ENCODE peak calls at places on chromosomes 5 and 9, in nine cellular contexts. One of them, this sample, is unnamed.

GRCh38 chr5:59656351-59657254 is 236.9 kb downstream of the PDE4D start:
- DNase-seq in tibial artery: no peak
- DNase-seq in HFFc6: no peak
- DNase-seq in mucosa of descending colon: no peak
- DNase-seq in neural crest cell: no peak
- DNase-seq in cardiac muscle cell: peak; percentile 46
- DNase-seq in BJ: no peak
- DNase-seq in OCI-LY7: no peak
- DNase-seq in foreskin fibroblast: no peak
- DNase-seq in this sample: no peak

GRCh38 chr5:150137168-150137957 is 18.3 kb downstream of the PDGFRB start:
- DNase-seq in tibial artery: no peak
- DNase-seq in HFFc6: no peak
- DNase-seq in mucosa of descending colon: no peak
- DNase-seq in neural crest cell: no peak
- DNase-seq in cardiac muscle cell: peak; percentile 79
- DNase-seq in BJ: no peak
- DNase-seq in OCI-LY7: no peak
- DNase-seq in foreskin fibroblast: peak; percentile 44
- DNase-seq in this sample: no peak

GRCh38 chr9:113566712-113567071 is 103.2 kb downstream of the RGS3 start:
- DNase-seq in tibial artery: peak; percentile 50
- DNase-seq in HFFc6: no peak
- DNase-seq in mucosa of descending colon: peak; percentile 36
- DNase-seq in neural crest cell: no peak
- DNase-seq in cardiac muscle cell: no peak
- DNase-seq in BJ: no peak
- DNase-seq in OCI-LY7: no peak
- DNase-seq in foreskin fibroblast: no peak
- DNase-seq in this sample: no peak

GRCh38 chr5:53991942-53992341 is 318.4 kb downstream of the ARL15 start:
- DNase-seq in tibial artery: no peak
- DNase-seq in HFFc6: peak; percentile 23
- DNase-seq in mucosa of descending colon: no peak
- DNase-seq in neural crest cell: no peak
- DNase-seq in cardiac muscle cell: peak; percentile 58
- DNase-seq in BJ: no peak
- DNase-seq in OCI-LY7: no peak
- DNase-seq in foreskin fibroblast: no peak
- DNase-seq in this sample: no peak

GRCh38 chr9:134295101-134295745 is 31.0 kb upstream of the RXRA start:
- DNase-seq in tibial artery: no peak
- DNase-seq in HFFc6: no peak
- DNase-seq in mucosa of descending colon: peak; percentile 18
- DNase-seq in neural crest cell: no peak
- DNase-seq in cardiac muscle cell: no peak
- DNase-seq in BJ: no peak
- DNase-seq in OCI-LY7: no peak
- DNase-seq in foreskin fibroblast: no peak
- DNase-seq in this sample: no peak

GRCh38 chr5:676699-677076 is 16.5 kb downstream of the TPPP start:
- DNase-seq in tibial artery: peak; percentile 9
- DNase-seq in HFFc6: no peak
- DNase-seq in mucosa of descending colon: no peak
- DNase-seq in neural crest cell: no peak
- DNase-seq in cardiac muscle cell: no peak
- DNase-seq in BJ: no peak
- DNase-seq in OCI-LY7: no peak
- DNase-seq in foreskin fibroblast: no peak
- DNase-seq in this sample: no peak

GRCh38 chr9:131405429-131405828 is 11.5 kb downstream of the PRRC2B start:
- DNase-seq in tibial artery: no peak
- DNase-seq in HFFc6: no peak
- DNase-seq in mucosa of descending colon: no peak
- DNase-seq in neural crest cell: no peak
- DNase-seq in cardiac muscle cell: peak; percentile 91
- DNase-seq in BJ: no peak
- DNase-seq in OCI-LY7: no peak
- DNase-seq in foreskin fibroblast: peak; percentile 60
- DNase-seq in this sample: no peak

GRCh38 chr9:68844623-68845612 is 139.9 kb downstream of the PIP5K1B start:
- DNase-seq in tibial artery: peak; percentile 36
- DNase-seq in HFFc6: no peak
- DNase-seq in mucosa of descending colon: peak; percentile 40
- DNase-seq in neural crest cell: peak; percentile 51
- DNase-seq in cardiac muscle cell: peak; percentile 55
- DNase-seq in BJ: no peak
- DNase-seq in OCI-LY7: peak; percentile 67
- DNase-seq in foreskin fibroblast: peak; percentile 13
- DNase-seq in this sample: peak; percentile 48

GRCh38 chr9:121870271-121870670 is 218.8 kb downstream of the DAB2IP start:
- DNase-seq in tibial artery: no peak
- DNase-seq in HFFc6: no peak
- DNase-seq in mucosa of descending colon: no peak
- DNase-seq in neural crest cell: no peak
- DNase-seq in cardiac muscle cell: no peak
- DNase-seq in BJ: no peak
- DNase-seq in OCI-LY7: no peak
- DNase-seq in foreskin fibroblast: no peak
- DNase-seq in this sample: no peak

GRCh38 chr9:631596-631995 is 209.9 kb upstream of the DMRT1 start:
- DNase-seq in tibial artery: no peak
- DNase-seq in HFFc6: peak; percentile 27
- DNase-seq in mucosa of descending colon: no peak
- DNase-seq in neural crest cell: no peak
- DNase-seq in cardiac muscle cell: no peak
- DNase-seq in BJ: no peak
- DNase-seq in OCI-LY7: no peak
- DNase-seq in foreskin fibroblast: no peak
- DNase-seq in this sample: no peak

GRCh38 chr5:5141625-5142527 is 1.7 kb downstream of the ADAMTS16 start:
- DNase-seq in tibial artery: peak; percentile 40
- DNase-seq in HFFc6: peak; percentile 35
- DNase-seq in mucosa of descending colon: no peak
- DNase-seq in neural crest cell: peak; percentile 70
- DNase-seq in cardiac muscle cell: peak; percentile 71
- DNase-seq in BJ: no peak
- DNase-seq in OCI-LY7: peak; percentile 68
- DNase-seq in foreskin fibroblast: peak; percentile 78
- DNase-seq in this sample: peak; percentile 73

GRCh38 chr9:110156902-110157301 is 51.1 kb downstream of the C9orf152 start:
- DNase-seq in tibial artery: no peak
- DNase-seq in HFFc6: peak; percentile 76
- DNase-seq in mucosa of descending colon: no peak
- DNase-seq in neural crest cell: no peak
- DNase-seq in cardiac muscle cell: peak; percentile 79
- DNase-seq in BJ: peak; percentile 59
- DNase-seq in OCI-LY7: peak; percentile 70
- DNase-seq in foreskin fibroblast: peak; percentile 89
- DNase-seq in this sample: peak; percentile 51

GRCh38 chr5:7904170-7904569 is 35.2 kb downstream of the MTRR start:
- DNase-seq in tibial artery: no peak
- DNase-seq in HFFc6: peak; percentile 79
- DNase-seq in mucosa of descending colon: no peak
- DNase-seq in neural crest cell: no peak
- DNase-seq in cardiac muscle cell: peak; percentile 62
- DNase-seq in BJ: no peak
- DNase-seq in OCI-LY7: no peak
- DNase-seq in foreskin fibroblast: peak; percentile 67
- DNase-seq in this sample: no peak

DNA sequence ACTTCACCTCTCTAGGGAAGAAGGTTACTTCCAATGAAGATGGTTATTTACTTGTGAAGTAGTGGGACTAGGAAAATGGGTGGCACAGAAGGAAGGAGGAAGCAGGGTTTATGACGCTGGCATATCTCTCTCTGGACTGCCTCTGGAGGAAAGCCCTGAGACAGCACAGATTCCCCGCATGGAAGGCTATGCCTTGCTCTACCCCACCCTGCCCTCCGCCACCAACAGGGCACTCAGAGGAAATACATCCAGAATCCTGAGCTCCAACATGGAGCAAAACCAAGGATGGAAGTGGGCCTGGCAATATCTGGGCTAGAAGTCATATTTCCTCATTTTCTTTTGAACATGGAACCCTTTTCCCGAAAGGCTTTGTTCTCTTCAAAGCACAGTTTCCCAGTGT is 346.9 kb downstream of the ZSWIM6 start:
- DNase-seq in tibial artery: no peak
- DNase-seq in HFFc6: no peak
- DNase-seq in mucosa of descending colon: peak; percentile 52
- DNase-seq in neural crest cell: no peak
- DNase-seq in cardiac muscle cell: no peak
- DNase-seq in BJ: no peak
- DNase-seq in OCI-LY7: no peak
- DNase-seq in foreskin fibroblast: no peak
- DNase-seq in this sample: no peak
- TF ChIP-seq CTCF in tibial artery: no peak
- TF ChIP-seq CTCF in HFFc6: no peak
- TF ChIP-seq CTCF in mucosa of descending colon: peak; percentile 25
- TF ChIP-seq CTCF in neural crest cell: no peak
- TF ChIP-seq CTCF in cardiac muscle cell: no peak
- TF ChIP-seq CTCF in BJ: no peak
- TF ChIP-seq CTCF in OCI-LY7: no peak
- TF ChIP-seq CTCF in foreskin fibroblast: no peak
- TF ChIP-seq CTCF in this sample: no peak

GRCh38 chr9:5265939-5266338 is 34.7 kb downstream of the INSL4 start:
- DNase-seq in tibial artery: no peak
- DNase-seq in HFFc6: no peak
- DNase-seq in mucosa of descending colon: no peak
- DNase-seq in neural crest cell: no peak
- DNase-seq in cardiac muscle cell: no peak
- DNase-seq in BJ: no peak
- DNase-seq in OCI-LY7: peak; percentile 12
- DNase-seq in foreskin fibroblast: no peak
- DNase-seq in this sample: no peak
- TF ChIP-seq CTCF in tibial artery: no peak
- TF ChIP-seq CTCF in HFFc6: no peak
- TF ChIP-seq CTCF in mucosa of descending colon: no peak
- TF ChIP-seq CTCF in neural crest cell: no peak
- TF ChIP-seq CTCF in cardiac muscle cell: no peak
- TF ChIP-seq CTCF in BJ: no peak
- TF ChIP-seq CTCF in OCI-LY7: peak; percentile 63
- TF ChIP-seq CTCF in foreskin fibroblast: no peak
- TF ChIP-seq CTCF in this sample: peak; percentile 14

GRCh38 chr5:32454821-32455220 is 10.3 kb upstream of the ZFR start:
- DNase-seq in tibial artery: no peak
- DNase-seq in HFFc6: no peak
- DNase-seq in mucosa of descending colon: no peak
- DNase-seq in neural crest cell: no peak
- DNase-seq in cardiac muscle cell: no peak
- DNase-seq in BJ: no peak
- DNase-seq in OCI-LY7: no peak
- DNase-seq in foreskin fibroblast: no peak
- DNase-seq in this sample: no peak

GRCh38 chr5:32453916-32454315 is 9.4 kb upstream of the ZFR start:
- DNase-seq in tibial artery: no peak
- DNase-seq in HFFc6: no peak
- DNase-seq in mucosa of descending colon: no peak
- DNase-seq in neural crest cell: no peak
- DNase-seq in cardiac muscle cell: no peak
- DNase-seq in BJ: no peak
- DNase-seq in OCI-LY7: no peak
- DNase-seq in foreskin fibroblast: no peak
- DNase-seq in this sample: no peak

GRCh38 chr5:32449216-32449721 is 4.7 kb upstream of the ZFR start:
- DNase-seq in tibial artery: no peak
- DNase-seq in HFFc6: no peak
- DNase-seq in mucosa of descending colon: no peak
- DNase-seq in neural crest cell: no peak
- DNase-seq in cardiac muscle cell: no peak
- DNase-seq in BJ: no peak
- DNase-seq in OCI-LY7: no peak
- DNase-seq in foreskin fibroblast: peak; percentile 22
- DNase-seq in this sample: no peak

GRCh38 chr5:32446660-32447059 is 2.1 kb upstream of the ZFR start:
- DNase-seq in tibial artery: no peak
- DNase-seq in HFFc6: no peak
- DNase-seq in mucosa of descending colon: peak; percentile 60
- DNase-seq in neural crest cell: no peak
- DNase-seq in cardiac muscle cell: no peak
- DNase-seq in BJ: no peak
- DNase-seq in OCI-LY7: peak; percentile 12
- DNase-seq in foreskin fibroblast: no peak
- DNase-seq in this sample: peak; percentile 59

DNA sequence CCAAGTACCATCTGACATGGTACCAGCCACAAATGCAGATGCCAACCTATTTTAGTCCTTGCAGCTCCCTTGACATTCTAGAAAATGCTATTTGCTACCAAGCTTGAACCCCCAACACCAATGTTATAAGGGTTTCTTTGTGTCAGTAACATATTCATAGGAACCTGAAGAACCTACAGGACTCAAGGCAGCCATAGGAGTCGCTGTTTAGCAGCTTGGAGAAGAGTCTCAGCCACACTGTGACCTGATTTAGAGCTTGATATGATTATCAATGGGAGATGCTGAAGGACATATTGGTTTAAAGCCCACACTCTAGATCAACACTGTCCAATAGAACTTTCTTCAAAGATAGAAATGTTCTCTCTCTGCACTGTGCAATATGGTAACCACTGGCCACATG is 6.4 kb upstream of the ZFR start:
- DNase-seq in tibial artery: no peak
- DNase-seq in HFFc6: no peak
- DNase-seq in mucosa of descending colon: no peak
- DNase-seq in neural crest cell: no peak
- DNase-seq in cardiac muscle cell: no peak
- DNase-seq in BJ: no peak
- DNase-seq in OCI-LY7: no peak
- DNase-seq in foreskin fibroblast: no peak
- DNase-seq in this sample: no peak
- TF ChIP-seq CTCF in tibial artery: no peak
- TF ChIP-seq CTCF in HFFc6: peak; percentile 41
- TF ChIP-seq CTCF in mucosa of descending colon: no peak
- TF ChIP-seq CTCF in neural crest cell: peak; percentile 44
- TF ChIP-seq CTCF in cardiac muscle cell: peak; percentile 16
- TF ChIP-seq CTCF in BJ: peak; percentile 5
- TF ChIP-seq CTCF in OCI-LY7: peak; percentile 54
- TF ChIP-seq CTCF in foreskin fibroblast: peak; percentile 12
- TF ChIP-seq CTCF in this sample: no peak

DNA sequence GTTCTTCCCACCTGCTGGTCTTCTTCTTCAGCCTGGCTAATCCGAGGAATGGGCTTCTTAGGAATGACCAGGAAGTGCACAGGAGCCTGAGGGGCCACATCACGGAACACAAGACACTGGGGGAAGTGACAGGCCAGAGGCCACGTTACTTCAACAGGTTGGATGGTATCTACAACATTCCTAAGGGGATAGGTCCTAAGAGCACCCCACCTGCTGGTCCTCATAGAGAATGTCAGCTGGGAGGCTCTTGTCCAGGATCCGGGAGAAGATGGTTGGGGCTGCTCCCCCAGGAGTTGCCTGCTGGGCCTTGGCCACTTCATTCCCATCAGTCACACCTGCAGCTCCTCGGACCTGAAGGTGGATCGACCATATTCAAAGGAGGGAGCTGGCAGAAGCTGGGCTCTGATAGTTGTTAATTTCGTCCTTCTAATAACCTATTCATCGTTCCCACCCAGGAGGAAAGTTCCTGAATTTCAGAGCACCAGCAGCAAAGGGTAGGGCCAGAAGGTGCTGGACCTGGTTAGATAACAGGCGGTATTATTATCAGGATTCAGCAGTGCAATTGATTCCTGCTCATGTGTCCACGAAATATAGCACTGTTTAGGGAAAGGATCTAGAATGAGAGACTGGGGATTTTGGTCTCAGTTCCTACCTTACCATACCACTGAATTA is 1.3 kb downstream of the HINT2 start:
- DNase-seq in tibial artery: no peak
- DNase-seq in HFFc6: no peak
- DNase-seq in mucosa of descending colon: no peak
- DNase-seq in neural crest cell: no peak
- DNase-seq in cardiac muscle cell: peak; percentile 26
- DNase-seq in BJ: no peak
- DNase-seq in OCI-LY7: peak; percentile 30
- DNase-seq in foreskin fibroblast: peak; percentile 42
- DNase-seq in this sample: no peak
- TF ChIP-seq CTCF in tibial artery: no peak
- TF ChIP-seq CTCF in HFFc6: peak; percentile 77
- TF ChIP-seq CTCF in mucosa of descending colon: no peak
- TF ChIP-seq CTCF in neural crest cell: peak; percentile 43
- TF ChIP-seq CTCF in cardiac muscle cell: peak; percentile 33
- TF ChIP-seq CTCF in BJ: peak; percentile 37
- TF ChIP-seq CTCF in OCI-LY7: peak; percentile 73
- TF ChIP-seq CTCF in foreskin fibroblast: peak; percentile 27
- TF ChIP-seq CTCF in this sample: no peak

This sample was measured in GM20000.